ENCODE peak calls at places on chromosomes 6 and 20, in ten cellular contexts. F, A, R, S, I, Q, P, W, T and X are unnamed samples.

GRCh38 chr6:150492507-150492906 is 107.2 kb upstream of the PLEKHG1 start:
- DNase-seq in F (no peak), A (peak), R (no peak), S (no peak), I (no peak), Q (peak), P (no peak), W (peak), T (peak), X (no peak)

GRCh38 chr6:162727347-162728176 is at the start of the genes PACRG and PRKN:
- DNase-seq in F (peak), A (peak), R (peak), S (peak), I (peak), Q (peak), P (peak), W (peak), T (peak), X (peak)

GRCh38 chr20:4470375-4470774 is 251.3 kb upstream of the PRND start:
- DNase-seq in F (no peak), A (peak), R (no peak), S (peak), I (no peak), Q (no peak), P (no peak), W (no peak), T (no peak), X (no peak)

GRCh38 chr6:143940011-143940597 is 68.0 kb downstream of the PLAGL1 start:
- DNase-seq in F (no peak), A (peak), R (peak), S (peak), I (no peak), Q (peak), P (peak), W (no peak), T (peak), X (peak)

GRCh38 chr6:135458051-135458450 is 39.5 kb downstream of the AHI1 start:
- DNase-seq in F (no peak), A (no peak), R (peak), S (peak), I (no peak), Q (no peak), P (peak), W (no peak), T (no peak), X (no peak)

GRCh38 chr6:142893088-142893487 is 51.9 kb downstream of the HIVEP2 start:
- DNase-seq in F (no peak), A (peak), R (no peak), S (peak), I (no peak), Q (peak), P (peak), W (peak), T (peak), X (peak)

GRCh38 chr6:145732788-145733187 is 2.5 kb downstream of the EPM2A start:
- DNase-seq in F (no peak), A (no peak), R (no peak), S (no peak), I (no peak), Q (no peak), P (no peak), W (no peak), T (no peak), X (no peak)

GRCh38 chr6:107400748-107401147 is 58.6 kb downstream of the PDSS2 start:
- DNase-seq in F (no peak), A (no peak), R (no peak), S (no peak), I (no peak), Q (no peak), P (no peak), W (no peak), T (no peak), X (no peak)

GRCh38 chr6:111651185-111652034 is 45.7 kb upstream of the TRAF3IP2 start:
- DNase-seq in F (no peak), A (no peak), R (no peak), S (peak), I (no peak), Q (no peak), P (no peak), W (no peak), T (no peak), X (no peak)

GRCh38 chr20:3174442-3175263 is 1.3 kb upstream of the LZTS3 start:
- DNase-seq in F (no peak), A (peak), R (no peak), S (peak), I (no peak), Q (no peak), P (peak), W (no peak), T (peak), X (peak)

GRCh38 chr6:147099974-147100373 is 104.2 kb upstream of the STXBP5 start:
- DNase-seq in F (no peak), A (no peak), R (no peak), S (peak), I (no peak), Q (peak), P (peak), W (no peak), T (peak), X (peak)

GRCh38 chr20:50429412-50429811 is 80.8 kb upstream of the PTPN1 start:
- DNase-seq in F (no peak), A (no peak), R (no peak), S (no peak), I (no peak), Q (peak), P (no peak), W (peak), T (peak), X (no peak)

GRCh38 chr20:45924391-45925261 is 9.9 kb upstream of the PCIF1 start:
- DNase-seq in F (no peak), A (no peak), R (peak), S (peak), I (no peak), Q (no peak), P (peak), W (no peak), T (no peak), X (peak)

GRCh38 chr6:168060521-168060931 is 18.5 kb downstream of the FRMD1 start:
- DNase-seq in F (peak), A (peak), R (peak), S (peak), I (peak), Q (peak), P (peak), W (no peak), T (no peak), X (peak)

GRCh38 chr20:63843778-63844177 is 12.7 kb upstream of the ZBTB46 start:
- DNase-seq in F (no peak), A (no peak), R (no peak), S (no peak), I (no peak), Q (no peak), P (no peak), W (no peak), T (no peak), X (no peak)

GRCh38 chr6:710601-711571 is 17.9 kb upstream of the EXOC2 start:
- DNase-seq in F (peak), A (peak), R (peak), S (peak), I (peak), Q (peak), P (peak), W (no peak), T (peak), X (peak)

GRCh38 chr6:53168516-53169257 is 20.0 kb upstream of the GCM1 start:
- DNase-seq in F (no peak), A (peak), R (no peak), S (peak), I (no peak), Q (peak), P (peak), W (no peak), T (peak), X (peak)

GRCh38 chr20:40690836-40691565 is 2.0 kb upstream of the MAFB start:
- DNase-seq in F (no peak), A (no peak), R (no peak), S (no peak), I (no peak), Q (no peak), P (no peak), W (no peak), T (no peak), X (no peak)
- H3K4me3 ChIP-seq in F (peak), A (no peak), R (peak), S (no peak), I (peak), Q (no peak), P (no peak), W (no peak), T (no peak), X (no peak)

GRCh38 chr20:61849822-61850221 is 215.9 kb downstream of the TAF4 start:
- DNase-seq in F (no peak), A (no peak), R (no peak), S (no peak), I (no peak), Q (no peak), P (no peak), W (no peak), T (no peak), X (no peak)

GRCh38 chr20:61850926-61851900 is 214.5 kb downstream of the TAF4 start:
- DNase-seq in F (no peak), A (no peak), R (no peak), S (no peak), I (no peak), Q (no peak), P (no peak), W (no peak), T (no peak), X (no peak)

GRCh38 chr20:61849376-61849775 is 216.3 kb downstream of the TAF4 start:
- DNase-seq in F (no peak), A (no peak), R (no peak), S (no peak), I (no peak), Q (no peak), P (no peak), W (no peak), T (no peak), X (no peak)

GRCh38 chr20:61848851-61849250 is 216.8 kb downstream of the TAF4 start:
- DNase-seq in F (no peak), A (no peak), R (no peak), S (no peak), I (no peak), Q (no peak), P (no peak), W (no peak), T (no peak), X (no peak)

GRCh38 chr20:61850457-61850856 is 215.2 kb downstream of the TAF4 start:
- DNase-seq in F (no peak), A (no peak), R (no peak), S (peak), I (no peak), Q (no peak), P (no peak), W (no peak), T (no peak), X (no peak)
- TF ChIP-seq CTCF in F (no peak), A (no peak), R (no peak), S (no peak), I (no peak), Q (no peak), P (no peak), W (no peak), T (no peak), X (no peak)

GRCh38 chr6:28139860-28140500 is 1.7 kb upstream of the ZKSCAN8 start:
- DNase-seq in F (no peak), A (no peak), R (no peak), S (no peak), I (no peak), Q (no peak), P (no peak), W (no peak), T (no peak), X (no peak)
- H3K4me3 ChIP-seq in F (no peak), A (no peak), R (no peak), S (no peak), I (no peak), Q (no peak), P (no peak), W (no peak), T (no peak), X (no peak)

GRCh38 chr6:45001663-45002062 is 326.5 kb upstream of the RUNX2 start:
- DNase-seq in F (no peak), A (no peak), R (no peak), S (no peak), I (no peak), Q (no peak), P (no peak), W (no peak), T (no peak), X (no peak)

GRCh38 chr6:45003400-45003799 is 324.7 kb upstream of the RUNX2 start:
- DNase-seq in F (no peak), A (no peak), R (no peak), S (no peak), I (no peak), Q (no peak), P (no peak), W (no peak), T (no peak), X (no peak)

GRCh38 chr6:45002390-45002789 is 325.7 kb upstream of the RUNX2 start:
- DNase-seq in F (no peak), A (no peak), R (no peak), S (peak), I (no peak), Q (no peak), P (no peak), W (no peak), T (peak), X (peak)

GRCh38 chr6:44999066-44999465 is 329.1 kb upstream of the RUNX2 start:
- DNase-seq in F (no peak), A (no peak), R (no peak), S (no peak), I (no peak), Q (no peak), P (no peak), W (no peak), T (no peak), X (no peak)

GRCh38 chr6:45000833-45001232 is 327.3 kb upstream of the RUNX2 start:
- DNase-seq in F (no peak), A (no peak), R (no peak), S (no peak), I (no peak), Q (no peak), P (no peak), W (no peak), T (no peak), X (no peak)
- TF ChIP-seq CTCF in F (no peak), A (no peak), R (no peak), S (no peak), I (no peak), Q (no peak), P (no peak), W (no peak), T (no peak), X (no peak)

GRCh38 chr6:56708810-56709597 is 66.3 kb upstream of the DST start:
- DNase-seq in F (no peak), A (peak), R (no peak), S (peak), I (no peak), Q (peak), P (peak), W (no peak), T (peak), X (peak)

GRCh38 chr6:56713285-56713684 is 70.6 kb upstream of the DST start:
- DNase-seq in F (no peak), A (peak), R (peak), S (peak), I (no peak), Q (peak), P (peak), W (peak), T (peak), X (peak)

GRCh38 chr6:56706981-56707726 is 64.5 kb upstream of the DST start:
- DNase-seq in F (no peak), A (no peak), R (no peak), S (no peak), I (no peak), Q (no peak), P (no peak), W (no peak), T (no peak), X (no peak)

GRCh38 chr6:56710967-56711366 is 68.3 kb upstream of the DST start:
- DNase-seq in F (no peak), A (no peak), R (no peak), S (no peak), I (no peak), Q (no peak), P (no peak), W (no peak), T (no peak), X (no peak)

DNA sequence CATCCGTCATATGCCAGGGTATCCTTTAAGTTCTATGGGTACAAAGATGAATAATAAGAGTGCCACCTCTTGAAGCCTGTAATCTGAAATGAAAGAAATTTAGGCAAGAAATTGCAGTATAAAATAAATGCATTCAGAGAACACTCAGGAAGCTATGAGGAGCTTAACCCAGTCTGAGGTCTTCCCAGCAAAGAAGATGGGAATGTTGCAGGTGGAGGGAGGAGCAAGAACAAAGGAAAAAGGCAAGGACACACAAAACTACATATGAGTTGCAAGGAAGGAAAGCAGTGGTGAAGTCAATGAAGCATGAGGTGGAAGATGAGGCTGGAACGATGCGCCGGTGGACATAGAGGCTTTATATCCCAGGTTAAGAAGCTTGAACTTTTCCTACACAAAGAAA is 67.0 kb upstream of the DST start:
- DNase-seq in F (no peak), A (no peak), R (no peak), S (no peak), I (no peak), Q (no peak), P (no peak), W (no peak), T (no peak), X (no peak)
- H3K4me3 ChIP-seq in F (no peak), A (no peak), R (no peak), S (no peak), I (no peak), Q (no peak), P (no peak), W (no peak), T (no peak), X (no peak)